ENCODE peak calls at places on chromosomes 11 and 22, in four cellular contexts. One of them, this sample, is unnamed.

GRCh38 chr11:134026655-134027343 is 42.1 kb upstream of the JAM3 start:
- DNase-seq in kidney: peak; percentile 93
- DNase-seq in GM10248: no peak
- DNase-seq in left lung: no peak
- DNase-seq in this sample: no peak

GRCh38 chr11:15714641-15715399 is 600.1 kb downstream of the INSC start:
- DNase-seq in kidney: no peak
- DNase-seq in GM10248: no peak
- DNase-seq in left lung: no peak
- DNase-seq in this sample: no peak

GRCh38 chr11:62852523-62853188 is 13.3 kb upstream of the WDR74 start:
- DNase-seq in kidney: no peak
- DNase-seq in GM10248: no peak
- DNase-seq in left lung: no peak
- DNase-seq in this sample: no peak

GRCh38 chr11:65476632-65477270 is 22.1 kb upstream of the MALAT1 start:
- DNase-seq in kidney: peak; percentile 55
- DNase-seq in GM10248: peak; percentile 33
- DNase-seq in left lung: no peak
- DNase-seq in this sample: peak; percentile 41

GRCh38 chr11:66869471-66869870 is 12.6 kb downstream of the LRFN4 start:
- DNase-seq in kidney: no peak
- DNase-seq in GM10248: no peak
- DNase-seq in left lung: no peak
- DNase-seq in this sample: no peak

GRCh38 chr11:34165121-34165520 is 59.7 kb downstream of the NAT10 start:
- DNase-seq in kidney: peak; percentile 64
- DNase-seq in GM10248: no peak
- DNase-seq in left lung: no peak
- DNase-seq in this sample: no peak

GRCh38 chr11:117833401-117833891 is 8.9 kb upstream of the FXYD2 start:
- DNase-seq in kidney: peak; percentile 97
- DNase-seq in GM10248: no peak
- DNase-seq in left lung: no peak
- DNase-seq in this sample: no peak

GRCh38 chr11:109853156-109853776 is 239.9 kb upstream of the ZC3H12C start:
- DNase-seq in kidney: no peak
- DNase-seq in GM10248: peak; percentile 27
- DNase-seq in left lung: no peak
- DNase-seq in this sample: no peak

GRCh38 chr22:37197451-37198289 is 9.6 kb upstream of the C1QTNF6 start:
- DNase-seq in kidney: peak; percentile 89
- DNase-seq in GM10248: no peak
- DNase-seq in left lung: peak; percentile 82
- DNase-seq in this sample: peak; percentile 59

GRCh38 chr22:28419916-28420315 is 259.7 kb downstream of the TTC28 start:
- DNase-seq in kidney: no peak
- DNase-seq in GM10248: no peak
- DNase-seq in left lung: no peak
- DNase-seq in this sample: no peak

GRCh38 chr22:17284917-17285316 is 65.7 kb upstream of the ADA2 start:
- DNase-seq in kidney: peak; percentile 28
- DNase-seq in GM10248: no peak
- DNase-seq in left lung: no peak
- DNase-seq in this sample: no peak

GRCh38 chr11:11169715-11170351 is 183.2 kb downstream of the CSNK2A3 start:
- DNase-seq in kidney: no peak
- DNase-seq in GM10248: no peak
- DNase-seq in left lung: no peak
- DNase-seq in this sample: no peak

GRCh38 chr11:2927851-2928604 is 1.2 kb downstream of the PHLDA2 start:
- DNase-seq in kidney: peak; percentile 78
- DNase-seq in GM10248: no peak
- DNase-seq in left lung: peak; percentile 35
- DNase-seq in this sample: peak; percentile 84

GRCh38 chr11:15223318-15223717 is 108.6 kb downstream of the INSC start:
- DNase-seq in kidney: no peak
- DNase-seq in GM10248: no peak
- DNase-seq in left lung: no peak
- DNase-seq in this sample: no peak

GRCh38 chr22:29011200-29011867 is 50.3 kb downstream of the C22orf31 start:
- DNase-seq in kidney: no peak
- DNase-seq in GM10248: no peak
- DNase-seq in left lung: no peak
- DNase-seq in this sample: no peak

GRCh38 chr11:59216654-59217640 is 4.2 kb upstream of the MPEG1 start:
- DNase-seq in kidney: no peak
- DNase-seq in GM10248: peak; percentile 64
- DNase-seq in left lung: peak; percentile 48
- DNase-seq in this sample: no peak

GRCh38 chr11:114762437-114762836 is 84.1 kb downstream of the NXPE2 start:
- DNase-seq in kidney: peak; percentile 76
- DNase-seq in GM10248: no peak
- DNase-seq in left lung: peak; percentile 55
- DNase-seq in this sample: no peak

GRCh38 chr11:119617343-119617713 is 111.7 kb downstream of the NECTIN1 start:
- DNase-seq in kidney: no peak
- DNase-seq in GM10248: no peak
- DNase-seq in left lung: no peak
- DNase-seq in this sample: no peak

GRCh38 chr11:120030411-120030810 is 107.5 kb downstream of the TRIM29 start:
- DNase-seq in kidney: no peak
- DNase-seq in GM10248: no peak
- DNase-seq in left lung: no peak
- DNase-seq in this sample: no peak

GRCh38 chr11:120908521-120909181 is 115.3 kb upstream of the TBCEL start:
- DNase-seq in kidney: peak; percentile 47
- DNase-seq in GM10248: no peak
- DNase-seq in left lung: no peak
- DNase-seq in this sample: no peak

GRCh38 chr22:31291716-31292644 is at the start of gene PIK3IP1:
- DNase-seq in kidney: peak; percentile 94
- DNase-seq in GM10248: peak; percentile 80
- DNase-seq in left lung: peak; percentile 93
- DNase-seq in this sample: peak; percentile 68

GRCh38 chr22:31291403-31291715 is 929 bp downstream of the PIK3IP1 start:
- DNase-seq in kidney: no peak
- DNase-seq in GM10248: no peak
- DNase-seq in left lung: no peak
- DNase-seq in this sample: no peak

GRCh38 chr22:31295831-31296230 is 3.5 kb upstream of the PIK3IP1 start:
- DNase-seq in kidney: no peak
- DNase-seq in GM10248: no peak
- DNase-seq in left lung: no peak
- DNase-seq in this sample: no peak

GRCh38 chr22:31296258-31296657 is 4.0 kb upstream of the PIK3IP1 start:
- DNase-seq in kidney: no peak
- DNase-seq in GM10248: no peak
- DNase-seq in left lung: no peak
- DNase-seq in this sample: no peak

DNA sequence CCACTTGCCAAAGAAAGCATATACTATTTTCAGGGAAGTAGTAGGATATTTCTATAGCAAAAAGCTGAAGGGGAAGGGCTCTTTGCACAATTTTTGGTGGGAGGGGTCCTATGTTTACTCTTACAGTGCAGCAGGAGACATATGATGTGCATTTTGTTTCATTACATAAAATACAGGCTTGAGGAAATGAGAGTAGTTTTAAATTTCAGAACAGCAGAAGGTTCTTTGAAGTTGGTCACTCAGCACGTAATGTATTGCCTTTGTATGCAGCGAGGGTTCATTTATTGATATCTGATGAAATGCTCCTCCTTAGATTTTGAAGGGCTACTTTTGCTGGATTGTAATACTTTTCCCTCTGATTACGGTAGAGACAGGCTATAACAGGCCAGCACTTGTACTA is 3.1 kb upstream of the PIK3IP1 start:
- DNase-seq in kidney: no peak
- DNase-seq in GM10248: no peak
- DNase-seq in left lung: no peak
- DNase-seq in this sample: no peak
- TF ChIP-seq CTCF in kidney: no peak
- TF ChIP-seq CTCF in GM10248: no peak
- TF ChIP-seq CTCF in left lung: no peak
- TF ChIP-seq CTCF in this sample: no peak

GRCh38 chr11:124122123-124122522 is 6.9 kb downstream of the VWA5A start:
- DNase-seq in kidney: no peak
- DNase-seq in GM10248: no peak
- DNase-seq in left lung: no peak
- DNase-seq in this sample: no peak

GRCh38 chr11:124119103-124119502 is 3.9 kb downstream of the VWA5A start:
- DNase-seq in kidney: no peak
- DNase-seq in GM10248: no peak
- DNase-seq in left lung: no peak
- DNase-seq in this sample: no peak

DNA sequence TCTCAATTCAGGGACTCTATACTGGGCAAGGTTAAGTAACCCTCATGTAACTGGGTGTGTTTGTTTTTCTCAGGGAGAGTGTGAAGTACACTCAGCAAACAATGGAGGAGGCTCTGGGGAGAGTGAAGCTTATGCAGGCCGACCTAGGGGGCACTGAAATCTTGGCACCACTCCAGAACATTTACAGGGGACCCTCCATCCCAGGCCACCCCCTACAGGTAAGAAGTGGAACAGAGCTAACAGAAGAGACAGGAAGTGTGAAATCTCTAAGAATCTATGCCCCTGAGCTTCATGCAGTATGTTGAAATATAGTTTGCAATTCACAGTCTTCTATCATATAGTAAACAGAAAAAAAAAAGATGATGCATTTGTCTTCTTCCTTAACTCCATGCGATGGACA is 8.3 kb downstream of the VWA5A start:
- DNase-seq in kidney: no peak
- DNase-seq in GM10248: no peak
- DNase-seq in left lung: no peak
- DNase-seq in this sample: no peak
- TF ChIP-seq CTCF in kidney: no peak
- TF ChIP-seq CTCF in GM10248: no peak
- TF ChIP-seq CTCF in left lung: no peak
- TF ChIP-seq CTCF in this sample: no peak

GRCh38 chr22:35020517-35020916 is 45.4 kb upstream of the ISX start:
- DNase-seq in kidney: no peak
- DNase-seq in GM10248: no peak
- DNase-seq in left lung: no peak
- DNase-seq in this sample: no peak

GRCh38 chr22:35021166-35021565 is 44.8 kb upstream of the ISX start:
- DNase-seq in kidney: no peak
- DNase-seq in GM10248: no peak
- DNase-seq in left lung: no peak
- DNase-seq in this sample: no peak

GRCh38 chr22:35023692-35024363 is 42.1 kb upstream of the ISX start:
- DNase-seq in kidney: peak; percentile 84
- DNase-seq in GM10248: peak; percentile 79
- DNase-seq in left lung: peak; percentile 57
- DNase-seq in this sample: no peak

GRCh38 chr22:35022291-35022690 is 43.7 kb upstream of the ISX start:
- DNase-seq in kidney: no peak
- DNase-seq in GM10248: no peak
- DNase-seq in left lung: no peak
- DNase-seq in this sample: no peak

DNA sequence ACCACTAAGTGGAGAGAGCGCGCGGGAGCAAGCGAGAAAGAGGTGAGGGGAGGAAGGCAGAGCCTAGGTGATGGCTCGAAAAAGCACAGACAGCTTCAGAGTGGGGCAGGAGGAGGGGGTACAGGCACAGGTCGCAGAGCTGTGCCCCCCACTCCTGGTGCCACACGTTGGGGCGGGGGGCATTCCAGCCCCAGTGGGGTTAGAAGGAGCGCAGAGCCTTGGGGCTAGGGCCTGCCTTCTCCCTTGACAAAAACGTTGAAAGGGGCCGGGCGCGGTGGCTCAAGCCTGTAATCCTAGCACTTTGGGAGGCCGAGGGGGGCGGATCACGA is 41.6 kb upstream of the ISX start:
- DNase-seq in kidney: no peak
- DNase-seq in GM10248: no peak
- DNase-seq in left lung: no peak
- DNase-seq in this sample: no peak
- TF ChIP-seq CTCF in kidney: no peak
- TF ChIP-seq CTCF in GM10248: no peak
- TF ChIP-seq CTCF in left lung: no peak
- TF ChIP-seq CTCF in this sample: peak; percentile 37

DNA sequence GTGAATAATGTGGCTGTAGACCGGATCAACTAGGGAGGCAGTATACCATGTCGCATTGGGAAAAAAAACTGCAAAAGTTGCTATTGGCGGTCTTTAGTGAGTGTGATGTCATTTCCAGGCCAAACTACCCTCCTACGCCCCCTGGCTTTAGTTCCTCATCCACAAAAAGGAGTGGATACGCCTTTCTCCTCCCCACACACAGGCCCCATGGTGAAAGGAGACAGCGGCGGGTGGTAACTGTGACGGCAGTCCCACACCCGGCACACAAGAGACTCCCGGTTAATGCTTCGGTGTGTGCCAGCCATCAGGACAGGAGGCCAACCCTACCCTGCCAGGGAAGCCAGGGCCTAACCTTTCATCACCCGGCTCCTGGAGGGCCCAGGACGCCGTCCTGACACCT is 11.0 kb downstream of the TP53I11 start:
- DNase-seq in kidney: no peak
- DNase-seq in GM10248: no peak
- DNase-seq in left lung: no peak
- DNase-seq in this sample: no peak
- TF ChIP-seq CTCF in kidney: no peak
- TF ChIP-seq CTCF in GM10248: no peak
- TF ChIP-seq CTCF in left lung: no peak
- TF ChIP-seq CTCF in this sample: peak; percentile 44

GRCh38 chr11:44094260-44094868 is 1.1 kb upstream of the EXT2 start:
- DNase-seq in kidney: no peak
- DNase-seq in GM10248: peak; percentile 75
- DNase-seq in left lung: peak; percentile 75
- DNase-seq in this sample: no peak
- TF ChIP-seq CTCF in kidney: peak; percentile 78
- TF ChIP-seq CTCF in GM10248: peak; percentile 68
- TF ChIP-seq CTCF in left lung: peak; percentile 69
- TF ChIP-seq CTCF in this sample: peak; percentile 88

GRCh38 chr11:47271328-47271727 is 1.4 kb downstream of the MADD start:
- DNase-seq in kidney: no peak
- DNase-seq in GM10248: no peak
- DNase-seq in left lung: no peak
- DNase-seq in this sample: no peak

GRCh38 chr11:47271961-47272661 is 2.2 kb downstream of the MADD start:
- DNase-seq in kidney: no peak
- DNase-seq in GM10248: peak; percentile 36
- DNase-seq in left lung: no peak
- DNase-seq in this sample: no peak

GRCh38 chr11:47269829-47270305 is at the start of gene MADD:
- DNase-seq in kidney: peak; percentile 96
- DNase-seq in GM10248: peak; percentile 97
- DNase-seq in left lung: peak; percentile 88
- DNase-seq in this sample: no peak

GRCh38 chr11:47269002-47269828 is 718 bp upstream of the MADD start:
- DNase-seq in kidney: peak; percentile 96
- DNase-seq in GM10248: peak; percentile 93
- DNase-seq in left lung: peak; percentile 91
- DNase-seq in this sample: no peak

GRCh38 chr11:47270331-47271271 is 668 bp downstream of the MADD start:
- DNase-seq in kidney: no peak
- DNase-seq in GM10248: peak; percentile 24
- DNase-seq in left lung: no peak
- DNase-seq in this sample: no peak
- TF ChIP-seq CTCF in kidney: no peak
- TF ChIP-seq CTCF in GM10248: peak; percentile 17
- TF ChIP-seq CTCF in left lung: no peak
- TF ChIP-seq CTCF in this sample: peak; percentile 59

This sample was measured in chondrocyte.